ENCODE peak calls at places on chromosomes 12 and 14, in eight cellular contexts. R is HepG2, L is stomach, F is H1, K is ovary, U is A549, D is transverse colon, Q is tibial nerve. E is an unnamed sample. For H3K4me1, the result is how much of the 10 kb centered on the place peaks cover.

GRCh38 chr12:131921866-131922769 is 7.0 kb upstream of the PUS1 start:
- DNase-seq in R (no peak), L (no peak), F (no peak), K (no peak), U (no peak), D (no peak), Q (no peak), E (no peak)

GRCh38 chr12:84891106-84891838 is 21.3 kb downstream of the SLC6A15 start:
- DNase-seq in R (no peak), L (no peak), F (no peak), K (no peak), U (no peak), D (no peak), Q (no peak), E (no peak)

GRCh38 chr12:47387991-47388390 is 308.2 kb upstream of the AMIGO2 start:
- DNase-seq in R (no peak), L (no peak), F (no peak), K (no peak), U (no peak), D (no peak), Q (no peak), E (no peak)

GRCh38 chr12:100688451-100688864 is 106.1 kb upstream of the ANO4 start:
- DNase-seq in R (no peak), L (no peak), F (no peak), K (no peak), U (no peak), D (no peak), Q (no peak), E (no peak)

GRCh38 chr12:107317751-107318553 is 224.6 kb upstream of the CRY1 start:
- DNase-seq in R (peak), L (peak), F (peak), K (no peak), U (peak), D (peak), Q (peak), E (no peak)

GRCh38 chr12:109962388-109962787 is 33.8 kb downstream of the GIT2 start:
- DNase-seq in R (no peak), L (no peak), F (no peak), K (no peak), U (no peak), D (no peak), Q (no peak), E (no peak)

GRCh38 chr12:1353451-1353850 is 240.9 kb downstream of the FBXL14 start:
- DNase-seq in R (no peak), L (no peak), F (no peak), K (no peak), U (no peak), D (no peak), Q (no peak), E (no peak)

GRCh38 chr12:112049351-112049750 is 36.1 kb downstream of the ERP29 start:
- DNase-seq in R (no peak), L (no peak), F (no peak), K (no peak), U (no peak), D (no peak), Q (no peak), E (no peak)

GRCh38 chr12:58888131-58888783 is 32.0 kb downstream of the LRIG3 start:
- DNase-seq in R (no peak), L (peak), F (no peak), K (no peak), U (peak), D (no peak), Q (no peak), E (peak)

GRCh38 chr14:23930742-23931141 is 22.8 kb upstream of the DHRS4 start:
- DNase-seq in R (no peak), L (no peak), F (no peak), K (peak), U (no peak), D (no peak), Q (no peak), E (no peak)

GRCh38 chr12:127282786-127283565 is 984.0 kb upstream of the TMEM132C start:
- DNase-seq in R (no peak), L (no peak), F (no peak), K (no peak), U (no peak), D (no peak), Q (no peak), E (no peak)
- TF ChIP-seq EP300 in R (no peak), L (no peak), F (no peak), K (no peak), U (no peak), D (no peak), Q (no peak), E (no peak)

GRCh38 chr12:95207407-95207806 is 9.9 kb downstream of the FGD6 start:
- DNase-seq in R (no peak), L (no peak), F (no peak), K (no peak), U (no peak), D (no peak), Q (no peak), E (no peak)

GRCh38 chr12:95206916-95207315 is 10.4 kb downstream of the FGD6 start:
- DNase-seq in R (no peak), L (no peak), F (no peak), K (no peak), U (no peak), D (no peak), Q (no peak), E (no peak)

GRCh38 chr12:95204141-95204866 is 13.0 kb downstream of the FGD6 start:
- DNase-seq in R (no peak), L (peak), F (peak), K (peak), U (peak), D (peak), Q (no peak), E (peak)

GRCh38 chr12:95205016-95205415 is 12.3 kb downstream of the FGD6 start:
- DNase-seq in R (no peak), L (no peak), F (no peak), K (no peak), U (no peak), D (no peak), Q (no peak), E (no peak)

GRCh38 chr12:95205685-95206084 is 11.6 kb downstream of the FGD6 start:
- DNase-seq in R (no peak), L (no peak), F (no peak), K (peak), U (peak), D (no peak), Q (no peak), E (peak)
- H3K4me1 ChIP-seq in R (under half), L (under half), F (under half), K (under half), U (half or more), D (under half), Q (under half), E (half or more)

GRCh38 chr14:68408680-68409079 is 384.2 kb downstream of the ZFP36L1 start:
- DNase-seq in R (no peak), L (no peak), F (no peak), K (no peak), U (peak), D (no peak), Q (no peak), E (no peak)
- TF ChIP-seq CTCF in R (no peak), L (no peak), F (peak), K (no peak), U (no peak), D (no peak), Q (no peak), E (no peak)

DNA sequence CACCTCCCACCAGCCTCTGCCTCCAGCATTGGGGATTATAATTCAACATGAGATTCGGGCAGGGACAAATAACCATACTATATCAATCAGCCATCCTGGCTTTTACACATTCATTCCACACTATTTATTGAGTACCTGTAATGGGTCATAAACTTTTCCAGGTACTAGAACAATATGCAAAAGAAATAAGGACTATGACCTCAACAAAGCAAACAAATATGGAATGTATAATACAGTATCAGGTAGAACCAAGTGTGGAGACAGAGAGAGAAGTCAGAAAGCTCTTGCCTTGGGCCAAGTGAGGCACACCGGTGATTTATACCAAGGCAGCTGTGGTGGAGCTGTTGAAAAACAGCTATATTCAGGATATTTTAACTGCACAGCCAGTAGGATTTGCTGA is 116.3 kb downstream of the TSPAN8 start:
- DNase-seq in R (no peak), L (no peak), F (no peak), K (no peak), U (no peak), D (peak), Q (no peak), E (no peak)
- TF ChIP-seq EP300 in R (no peak), L (no peak), F (no peak), K (no peak), U (no peak), D (no peak), Q (no peak), E (no peak)

E was measured in sigmoid colon.